ENCODE peak calls at places on chromosomes 1 and 21, in four cellular contexts. Z is Caco-2, V is HFF-Myc, U is foreskin fibroblast. I is an unnamed sample.

GRCh38 chr1:27161594-27161993 is 6.7 kb upstream of the SLC9A1 start:
- DNase-seq in U (no peak), Z (no peak), V (no peak), I (no peak)

GRCh38 chr1:5311634-5312298 is 657.4 kb downstream of the AJAP1 start:
- DNase-seq in U (no peak), Z (no peak), V (no peak), I (no peak)

GRCh38 chr1:151265446-151266236 is 11.1 kb downstream of the PSMD4 start:
- DNase-seq in V (no peak), Z (no peak), U (no peak), I (no peak)

GRCh38 chr1:66758247-66758755 is 6.0 kb downstream of the DYNLT5 start:
- DNase-seq in Z (no peak), U (peak; percentile 48), V (no peak), I (no peak)

GRCh38 chr1:1418464-1419362 is 2.4 kb downstream of the ANKRD65 start:
- DNase-seq in U (no peak), Z (no peak), V (no peak), I (no peak)

GRCh38 chr1:79312438-79312837 is 305.9 kb upstream of the ADGRL4 start:
- DNase-seq in Z (no peak), V (no peak), U (no peak), I (no peak)

GRCh38 chr1:91731815-91732214 is 154.1 kb downstream of the TGFBR3 start:
- DNase-seq in Z (no peak), U (no peak), V (no peak), I (no peak)

GRCh38 chr1:151540982-151541377 is 871 bp downstream of the TUFT1 start:
- DNase-seq in Z (no peak), U (no peak), V (no peak), I (no peak)

GRCh38 chr1:91851130-91852010 is 34.6 kb downstream of the TGFBR3 start:
- DNase-seq in Z (no peak), U (peak; percentile 96), V (peak; percentile 90), I (peak; percentile 34)

GRCh38 chr1:4587721-4588120 is 66.7 kb upstream of the AJAP1 start:
- DNase-seq in U (no peak), V (no peak), Z (no peak), I (no peak)

GRCh38 chr1:35737111-35737510 is 18.4 kb upstream of the C1orf216 start:
- DNase-seq in V (no peak), Z (no peak), U (no peak), I (no peak)

GRCh38 chr1:184422490-184423233 is 35.8 kb downstream of the C1orf21 start:
- DNase-seq in Z (no peak), U (no peak), V (no peak), I (no peak)

GRCh38 chr1:219938706-219939105 is 10.3 kb upstream of the SLC30A10 start:
- DNase-seq in U (peak; percentile 49), Z (no peak), V (no peak), I (no peak)

GRCh38 chr21:46060596-46061061 is 37.3 kb upstream of the COL6A2 start:
- DNase-seq in V (peak; percentile 95), Z (peak; percentile 6), U (peak; percentile 100), I (peak; percentile 99)

GRCh38 chr1:210582186-210582981 is 253.7 kb downstream of the HHAT start:
- DNase-seq in V (no peak), U (no peak), Z (no peak), I (no peak)

GRCh38 chr1:101187287-101187686 is 49.5 kb upstream of the S1PR1 start:
- DNase-seq in Z (no peak), U (peak; percentile 47), V (no peak), I (no peak)

GRCh38 chr21:17819878-17820232 is 699 bp upstream of the C21orf91 start:
- DNase-seq in Z (no peak), V (peak; percentile 41), U (no peak), I (no peak)

GRCh38 chr1:200172311-200172710 is 144.8 kb downstream of the NR5A2 start:
- DNase-seq in Z (no peak), V (no peak), U (peak; percentile 78), I (no peak)

GRCh38 chr1:158039380-158039779 is 45.9 kb downstream of the KIRREL1 start:
- DNase-seq in U (peak; percentile 79), Z (no peak), V (no peak), I (no peak)

GRCh38 chr1:1116701-1117468 is 996 bp upstream of the C1orf159 start:
- DNase-seq in U (peak; percentile 45), Z (peak; percentile 32), V (no peak), I (no peak)

GRCh38 chr1:200905411-200906052 is 10.8 kb downstream of the INAVA start:
- DNase-seq in Z (no peak), V (no peak), U (no peak), I (no peak)

GRCh38 chr1:208047476-208047934 is 136.6 kb upstream of the CD34 start:
- DNase-seq in V (no peak), Z (no peak), U (peak; percentile 50), I (peak; percentile 56)

GRCh38 chr1:176374967-176375569 is 87.9 kb upstream of the PAPPA2 start:
- DNase-seq in V (peak; percentile 54), U (peak; percentile 81), Z (peak; percentile 65), I (peak; percentile 58)

GRCh38 chr1:202656951-202657646 is 53.2 kb downstream of the SYT2 start:
- DNase-seq in U (peak; percentile 47), V (peak; percentile 15), Z (peak; percentile 60), I (no peak)

GRCh38 chr1:20058531-20058930 is 11.5 kb upstream of the PLA2G5 start:
- DNase-seq in V (peak; percentile 36), U (peak; percentile 61), Z (no peak), I (peak; percentile 8)

GRCh38 chr1:234108921-234109320 is 204.4 kb downstream of the SLC35F3 start:
- DNase-seq in U (peak; percentile 1), Z (no peak), V (no peak), I (no peak)

GRCh38 chr21:28938726-28939125 is 54.0 kb downstream of the LTN1 start:
- DNase-seq in V (no peak), Z (no peak), U (no peak), I (no peak)

GRCh38 chr1:182786223-182787001 is 3.2 kb upstream of the NPL start:
- DNase-seq in Z (peak; percentile 53), V (peak; percentile 42), U (peak; percentile 81), I (peak; percentile 53)

GRCh38 chr1:74467786-74468377 is 44.5 kb downstream of the LRRC53 start:
- DNase-seq in V (no peak), Z (no peak), U (no peak), I (no peak)

GRCh38 chr1:65175171-65176070 is 27.4 kb downstream of the AK4 start:
- DNase-seq in U (peak; percentile 49), V (no peak), Z (no peak), I (peak; percentile 45)

GRCh38 chr1:245453556-245453955 is 298.8 kb downstream of the KIF26B start:
- DNase-seq in U (no peak), V (no peak), Z (no peak), I (no peak)

GRCh38 chr21:32889596-32889995 is 118.0 kb upstream of the PAXBP1 start:
- DNase-seq in U (no peak), V (no peak), Z (no peak), I (no peak)

GRCh38 chr1:168287237-168287664 is 6.6 kb downstream of the TBX19 start:
- DNase-seq in V (peak; percentile 43), Z (no peak), U (peak; percentile 59), I (no peak)

GRCh38 chr1:105137543-105138444 is 1388.1 kb downstream of the AMY1C start:
- DNase-seq in V (no peak), U (no peak), Z (peak; percentile 33), I (no peak)

GRCh38 chr1:7679873-7680790 is 91.0 kb upstream of the VAMP3 start:
- DNase-seq in Z (no peak), V (no peak), U (peak; percentile 53), I (no peak)

GRCh38 chr1:7681401-7681800 is 89.7 kb upstream of the VAMP3 start:
- DNase-seq in V (no peak), Z (no peak), U (no peak), I (no peak)

GRCh38 chr1:7678491-7679158 is 92.5 kb upstream of the VAMP3 start:
- DNase-seq in U (no peak), Z (no peak), V (no peak), I (no peak)

GRCh38 chr1:7679159-7679872 is 91.8 kb upstream of the VAMP3 start:
- DNase-seq in V (no peak), Z (no peak), U (no peak), I (no peak)

GRCh38 chr1:7680791-7681165 is 90.3 kb upstream of the VAMP3 start:
- DNase-seq in U (no peak), V (no peak), Z (no peak), I (no peak)
- TF ChIP-seq CTCF in U (no peak), V (no peak), Z (no peak), I (no peak)

DNA sequence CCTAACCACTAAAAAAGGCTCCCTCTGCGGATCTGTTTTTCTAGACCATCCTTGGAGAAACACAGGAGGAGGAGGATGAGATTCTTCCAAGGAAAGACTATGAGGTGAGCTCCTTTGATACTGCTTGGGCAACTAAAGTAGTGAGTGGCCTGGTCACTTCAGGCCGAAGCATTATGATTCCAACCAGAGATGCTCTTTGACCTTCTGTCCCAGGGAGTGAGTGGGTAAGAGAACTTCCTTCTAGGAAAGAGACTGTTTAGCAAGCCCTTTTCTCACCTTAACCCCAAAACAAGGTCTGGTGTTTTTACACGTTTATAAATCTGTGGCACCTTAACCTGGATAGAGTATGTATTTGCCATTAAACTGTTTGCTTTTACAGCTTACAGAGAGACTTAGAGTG is 1.1 kb downstream of the CLCN6 start:
- DNase-seq in V (no peak), Z (no peak), U (no peak), I (no peak)
- H3K4me3 ChIP-seq in V (peak overlapping the region; percentile 84), Z (peak overlapping the region; percentile 93), U (peak overlapping the region; percentile 80), I (peak overlapping the region; percentile 86)

GRCh38 chr1:85027242-85027983 is 20.9 kb downstream of the MCOLN3 start:
- DNase-seq in V (peak; percentile 6), Z (no peak), U (peak; percentile 23), I (no peak)
- TF ChIP-seq CTCF in V (no peak), Z (no peak), U (no peak), I (no peak)

GRCh38 chr21:34181418-34181817 is 108.0 kb downstream of the MRPS6 start:
- DNase-seq in U (no peak), V (no peak), Z (no peak), I (no peak)

GRCh38 chr21:34182436-34182835 is 109.1 kb downstream of the MRPS6 start:
- DNase-seq in Z (no peak), U (peak; percentile 17), V (no peak), I (no peak)

GRCh38 chr21:34179204-34179935 is 106.0 kb downstream of the MRPS6 start:
- DNase-seq in Z (no peak), U (no peak), V (no peak), I (no peak)

GRCh38 chr21:34180826-34181359 is 107.5 kb downstream of the MRPS6 start:
- DNase-seq in V (no peak), Z (no peak), U (no peak), I (no peak)

DNA sequence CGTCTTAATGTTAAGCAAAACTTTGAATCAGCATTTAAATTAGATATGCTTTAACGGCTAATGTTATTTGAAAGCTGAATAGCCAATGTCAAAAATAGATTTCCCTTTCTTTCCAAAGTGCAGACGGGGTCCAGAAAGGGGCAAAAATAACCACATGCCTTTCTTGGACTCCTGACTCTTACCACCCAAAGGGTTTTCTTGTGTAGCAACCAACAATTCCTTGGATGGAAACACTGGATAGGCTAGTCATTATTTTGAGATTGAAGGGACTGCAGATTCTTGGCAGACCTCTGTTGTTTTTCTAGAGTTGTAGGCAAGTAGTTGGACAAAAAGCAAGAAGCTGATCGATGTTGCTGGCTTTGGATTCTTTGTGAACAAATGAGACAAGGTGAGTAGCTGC is 107.0 kb downstream of the MRPS6 start:
- DNase-seq in V (no peak), Z (no peak), U (no peak), I (no peak)
- H3K4me3 ChIP-seq in V (no peak overlapping the region), Z (no peak overlapping the region), U (no peak overlapping the region), I (no peak overlapping the region)

I was measured in astrocyte of the cerebellum.